ENCODE peak calls at places on chromosomes 13 and 19, in ten cellular contexts. M, G, J, K, B, D, X, S, C and V are unnamed samples.

GRCh38 chr13:112106467-112107141 is 39.7 kb downstream of the SOX1 start:
- DNase-seq in M (no peak), G (no peak), J (no peak), K (no peak), B (no peak), D (no peak), X (no peak), S (no peak), C (no peak), V (no peak)

GRCh38 chr13:85853901-85854663 is 54.9 kb upstream of the SLITRK6 start:
- DNase-seq in M (no peak), G (no peak), J (peak; percentile 51), K (no peak), B (no peak), D (no peak), X (no peak), S (no peak), C (no peak), V (no peak)

GRCh38 chr13:90551253-90551652 is 796.2 kb upstream of the MIR17HG start:
- DNase-seq in M (no peak), G (no peak), J (no peak), K (no peak), B (no peak), D (no peak), X (no peak), S (no peak), C (no peak), V (no peak)

GRCh38 chr13:44273991-44274810 is 99.4 kb upstream of the SERP2 start:
- DNase-seq in M (no peak), G (no peak), J (no peak), K (no peak), B (no peak), D (no peak), X (peak; percentile 6), S (peak; percentile 25), C (peak; percentile 57), V (peak; percentile 66)

GRCh38 chr19:38898788-38899446 is 501 bp downstream of the SIRT2 start:
- DNase-seq in M (no peak), G (no peak), J (peak; percentile 50), K (no peak), B (no peak), D (peak; percentile 13), X (no peak), S (no peak), C (no peak), V (peak; percentile 13)

GRCh38 chr19:11288349-11288748 is 7.6 kb upstream of the TSPAN16 start:
- DNase-seq in M (peak; percentile 32), G (no peak), J (no peak), K (no peak), B (no peak), D (no peak), X (no peak), S (no peak), C (no peak), V (no peak)

GRCh38 chr13:110812111-110812868 is 98.8 kb downstream of the ING1 start:
- DNase-seq in M (no peak), G (no peak), J (no peak), K (no peak), B (no peak), D (peak; percentile 25), X (no peak), S (no peak), C (no peak), V (no peak)

GRCh38 chr19:19110410-19111137 is 27.7 kb downstream of the TMEM161A start:
- DNase-seq in M (peak; percentile 10), G (no peak), J (no peak), K (no peak), B (no peak), D (peak; percentile 29), X (no peak), S (no peak), C (no peak), V (no peak)

GRCh38 chr13:18946738-18947137 is 234.9 kb downstream of the TUBA3C start:
- DNase-seq in M (no peak), G (no peak), J (peak; percentile 42), K (no peak), B (no peak), D (no peak), X (no peak), S (no peak), C (no peak), V (no peak)

GRCh38 chr13:112442483-112443090 is 66.4 kb downstream of the SPACA7 start:
- DNase-seq in M (no peak), G (no peak), J (peak; percentile 21), K (no peak), B (no peak), D (no peak), X (no peak), S (no peak), C (no peak), V (no peak)

GRCh38 chr13:68748038-68748437 is 1359.6 kb upstream of the ATXN8OS start:
- DNase-seq in M (no peak), G (no peak), J (no peak), K (no peak), B (no peak), D (peak; percentile 65), X (no peak), S (no peak), C (no peak), V (no peak)

DNA sequence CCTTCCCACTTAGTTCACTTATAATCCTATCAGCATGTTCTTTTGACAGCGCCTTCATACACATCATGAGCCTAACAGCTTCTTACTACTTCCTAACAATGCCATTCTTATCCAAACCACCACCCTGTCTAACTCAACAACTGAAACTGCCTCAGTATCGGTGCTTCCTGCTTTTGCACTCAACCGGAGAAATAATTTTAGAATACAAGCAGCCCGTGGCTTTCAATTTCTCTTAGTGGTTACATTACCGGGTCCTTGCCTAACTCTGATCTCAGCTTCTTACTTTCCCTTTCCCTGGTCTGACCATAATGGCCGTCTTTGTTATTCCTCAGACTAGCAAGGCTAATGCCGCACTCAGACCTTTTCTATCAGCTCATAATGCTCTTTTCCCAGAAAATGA is 17.0 kb downstream of the ZFP82 start:
- DNase-seq in M (no peak), G (no peak), J (no peak), K (no peak), B (no peak), D (no peak), X (no peak), S (no peak), C (no peak), V (no peak)
- TF ChIP-seq CTCF in M (no peak), G (no peak), J (no peak), K (no peak), B (no peak), D (no peak), X (no peak), S (no peak), C (no peak), V (no peak)

GRCh38 chr13:40762849-40763248 is 8.1 kb downstream of the MRPS31 start:
- DNase-seq in M (no peak), G (no peak), J (no peak), K (no peak), B (no peak), D (peak; percentile 23), X (no peak), S (no peak), C (no peak), V (no peak)
- H3K4me1 ChIP-seq in M (no peaks in the 10 kb centered on the region), G (peaks cover 6% of the 10 kb centered on the region), J (peaks cover 14% of the 10 kb centered on the region), K (no peaks in the 10 kb centered on the region), B (no peaks in the 10 kb centered on the region), D (peaks cover 8% of the 10 kb centered on the region), X (no peaks in the 10 kb centered on the region), S (peaks cover 27% of the 10 kb centered on the region), C (no peaks in the 10 kb centered on the region), V (no peaks in the 10 kb centered on the region)

GRCh38 chr13:20580257-20580656 is 13.3 kb downstream of the IFT88 start:
- DNase-seq in M (no peak), G (no peak), J (no peak), K (no peak), B (peak; percentile 67), D (no peak), X (no peak), S (no peak), C (no peak), V (no peak)
- TF ChIP-seq CTCF in M (no peak), G (no peak), J (no peak), K (no peak), B (no peak), D (no peak), X (no peak), S (no peak), C (no peak), V (no peak)

GRCh38 chr19:6711605-6712004 is 8.8 kb downstream of the C3 start:
- DNase-seq in M (no peak), G (no peak), J (no peak), K (no peak), B (peak; percentile 17), D (no peak), X (no peak), S (no peak), C (no peak), V (no peak)
- H3K4me1 ChIP-seq in M (no peaks in the 10 kb centered on the region), G (no peaks in the 10 kb centered on the region), J (no peaks in the 10 kb centered on the region), K (no peaks in the 10 kb centered on the region), B (no peaks in the 10 kb centered on the region), D (no peaks in the 10 kb centered on the region), X (peaks cover 8% of the 10 kb centered on the region), S (peaks cover 5% of the 10 kb centered on the region), C (no peaks in the 10 kb centered on the region), V (no peaks in the 10 kb centered on the region)

GRCh38 chr19:4557186-4557970 is 2.1 kb downstream of the SEMA6B start:
- DNase-seq in M (no peak), G (no peak), J (peak; percentile 65), K (no peak), B (no peak), D (no peak), X (no peak), S (no peak), C (no peak), V (no peak)
- TF ChIP-seq CTCF in M (no peak), G (no peak), J (no peak), K (no peak), B (no peak), D (no peak), X (no peak), S (no peak), C (no peak), V (no peak)

GRCh38 chr13:106398289-106398688 is 137.2 kb downstream of the EFNB2 start:
- DNase-seq in M (no peak), G (no peak), J (no peak), K (no peak), B (no peak), D (no peak), X (no peak), S (no peak), C (no peak), V (no peak)

GRCh38 chr13:106390360-106390759 is 145.1 kb downstream of the EFNB2 start:
- DNase-seq in M (no peak), G (no peak), J (no peak), K (no peak), B (no peak), D (no peak), X (no peak), S (no peak), C (no peak), V (no peak)

GRCh38 chr13:106391271-106391670 is 144.2 kb downstream of the EFNB2 start:
- DNase-seq in M (no peak), G (no peak), J (no peak), K (no peak), B (no peak), D (no peak), X (no peak), S (no peak), C (no peak), V (no peak)

DNA sequence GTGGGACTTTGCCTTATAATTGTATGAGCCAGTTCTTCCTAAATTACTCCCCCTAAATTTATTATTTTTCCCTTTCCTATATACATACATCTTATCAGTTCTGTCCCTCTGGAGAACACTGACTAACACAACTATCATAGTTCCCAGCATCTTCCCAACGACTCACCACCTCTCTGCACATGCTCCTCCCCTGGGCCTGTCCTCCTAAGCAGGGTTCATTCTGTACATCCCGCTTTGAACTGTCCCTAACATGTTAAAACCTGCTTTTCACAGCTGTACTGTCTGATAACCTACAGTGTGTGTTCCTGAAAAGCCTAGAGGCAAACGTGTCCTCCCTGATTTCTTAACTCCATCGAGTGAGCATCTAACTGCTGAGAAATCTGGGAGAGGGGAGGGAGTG is 141.7 kb downstream of the EFNB2 start:
- DNase-seq in M (no peak), G (no peak), J (no peak), K (no peak), B (no peak), D (no peak), X (no peak), S (no peak), C (no peak), V (no peak)
- H3K4me1 ChIP-seq in M (no peaks in the 10 kb centered on the region), G (no peaks in the 10 kb centered on the region), J (no peaks in the 10 kb centered on the region), K (no peaks in the 10 kb centered on the region), B (no peaks in the 10 kb centered on the region), D (no peaks in the 10 kb centered on the region), X (no peaks in the 10 kb centered on the region), S (no peaks in the 10 kb centered on the region), C (no peaks in the 10 kb centered on the region), V (no peaks in the 10 kb centered on the region)